ENCODE peak calls at places on chromosomes 5 and 9, in five cellular contexts. T is neural crest cell, I is NCI-H774, M is GM03348, G is GM10248. L is an unnamed sample.

GRCh38 chr5:40909233-40909632 is at the start of gene C7:
- DNase-seq in I (no peak), M (no peak), T (no peak), G (no peak), L (no peak)

GRCh38 chr5:127820910-127821553 is 117.8 kb downstream of the CCDC192 start:
- DNase-seq in I (no peak), G (no peak), T (no peak), M (peak), L (no peak)

GRCh38 chr5:97141539-97141938 is 872 bp downstream of the LIX1 start:
- DNase-seq in M (no peak), T (no peak), G (no peak), I (no peak), L (no peak)

GRCh38 chr5:37554938-37555337 is 175.8 kb downstream of the WDR70 start:
- DNase-seq in T (no peak), M (no peak), I (no peak), G (no peak), L (no peak)

GRCh38 chr9:134693641-134694367 is 52.2 kb downstream of the COL5A1 start:
- DNase-seq in I (no peak), G (no peak), T (no peak), M (no peak), L (no peak)

GRCh38 chr5:103706939-103707682 is 144.5 kb upstream of the NUDT12 start:
- DNase-seq in M (no peak), I (peak), T (no peak), G (no peak), L (no peak)

GRCh38 chr5:122183098-122183794 is 53.9 kb downstream of the ZNF474 start:
- DNase-seq in G (no peak), I (no peak), M (peak), T (no peak), L (no peak)

GRCh38 chr5:88930336-88930735 is 47.4 kb upstream of the MEF2C start:
- DNase-seq in I (no peak), G (no peak), T (no peak), M (no peak), L (no peak)

GRCh38 chr9:127392976-127393375 is 4.0 kb upstream of the SLC2A8 start:
- DNase-seq in G (no peak), I (no peak), T (no peak), M (no peak), L (no peak)

GRCh38 chr5:140322751-140323731 is 20.1 kb upstream of the PFDN1 start:
- DNase-seq in G (no peak), I (peak), M (peak), T (no peak), L (no peak)

GRCh38 chr9:133396952-133397351 is 20.8 kb downstream of the STKLD1 start:
- DNase-seq in I (no peak), M (peak), T (peak), G (no peak), L (no peak)

GRCh38 chr9:81852820-81853219 is 75.4 kb upstream of the SPATA31D4 start:
- DNase-seq in G (no peak), T (no peak), I (no peak), M (no peak), L (no peak)

GRCh38 chr9:11933926-11934325 is 759.3 kb upstream of the TYRP1 start:
- DNase-seq in M (peak), I (peak), G (no peak), T (no peak), L (no peak)